ENCODE peak calls at places on chromosomes 7 and 10, in nine cellular contexts. K, L, J, H, I, R, N, M and Y are unnamed samples. For H3K4me1, the result is how much of the 10 kb centered on the place peaks cover.

GRCh38 chr10:120508393-120508792 is 51.4 kb downstream of the PLPP4 start:
- DNase-seq in K (no peak), L (no peak), J (no peak), H (peak), I (no peak), R (no peak), N (no peak), M (peak), Y (no peak)

GRCh38 chr7:2971914-2972530 is 71.6 kb downstream of the CARD11 start:
- DNase-seq in K (no peak), L (no peak), J (no peak), H (no peak), I (no peak), R (no peak), N (no peak), M (no peak), Y (no peak)

GRCh38 chr7:112290065-112290464 is 83.6 kb downstream of the ZNF277 start:
- DNase-seq in K (no peak), L (no peak), J (no peak), H (no peak), I (no peak), R (no peak), N (no peak), M (peak), Y (no peak)

GRCh38 chr10:70343312-70343711 is 39.1 kb downstream of the LRRC20 start:
- DNase-seq in K (no peak), L (no peak), J (no peak), H (no peak), I (no peak), R (no peak), N (no peak), M (no peak), Y (no peak)

GRCh38 chr7:107044347-107045194 is at the start of gene PRKAR2B:
- DNase-seq in K (peak), L (peak), J (peak), H (peak), I (peak), R (peak), N (peak), M (peak), Y (peak)

GRCh38 chr10:91163269-91163708 is 57.2 kb upstream of the PCGF5 start:
- DNase-seq in K (peak), L (peak), J (peak), H (peak), I (peak), R (peak), N (peak), M (no peak), Y (peak)

GRCh38 chr7:18407385-18407784 is 88.2 kb upstream of the HDAC9 start:
- DNase-seq in K (no peak), L (no peak), J (no peak), H (no peak), I (no peak), R (no peak), N (no peak), M (peak), Y (no peak)

GRCh38 chr7:26865094-26865388 is 651 bp upstream of the SKAP2 start:
- DNase-seq in K (peak), L (peak), J (no peak), H (no peak), I (peak), R (no peak), N (no peak), M (no peak), Y (no peak)

GRCh38 chr10:12950583-12951128 is 50.9 kb downstream of the CCDC3 start:
- DNase-seq in K (no peak), L (no peak), J (no peak), H (no peak), I (no peak), R (no peak), N (no peak), M (no peak), Y (no peak)

GRCh38 chr10:50739618-50740350 is at the start of gene ASAH2B:
- DNase-seq in K (peak), L (peak), J (peak), H (peak), I (peak), R (peak), N (peak), M (peak), Y (peak)

GRCh38 chr7:74718336-74718735 is 55.5 kb upstream of the NCF1 start:
- DNase-seq in K (no peak), L (no peak), J (no peak), H (no peak), I (no peak), R (no peak), N (no peak), M (peak), Y (no peak)

GRCh38 chr7:141654551-141654950 is 47.4 kb downstream of the DENND11 start:
- DNase-seq in K (peak), L (peak), J (peak), H (peak), I (no peak), R (peak), N (no peak), M (peak), Y (peak)

GRCh38 chr10:45380903-45381610 is 7.0 kb downstream of the ALOX5 start:
- DNase-seq in K (peak), L (peak), J (no peak), H (no peak), I (no peak), R (no peak), N (no peak), M (no peak), Y (no peak)

GRCh38 chr10:50398823-50399222 is 147.5 kb upstream of the ASAH2 start:
- DNase-seq in K (no peak), L (no peak), J (no peak), H (no peak), I (no peak), R (no peak), N (no peak), M (no peak), Y (no peak)

GRCh38 chr7:33916357-33917081 is 11.2 kb downstream of the BMPER start:
- DNase-seq in K (no peak), L (no peak), J (no peak), H (no peak), I (no peak), R (no peak), N (no peak), M (no peak), Y (no peak)

GRCh38 chr7:127586346-127586745 is 950 bp upstream of the GCC1 start:
- DNase-seq in K (no peak), L (no peak), J (no peak), H (no peak), I (no peak), R (no peak), N (no peak), M (no peak), Y (no peak)

GRCh38 chr7:127581716-127582115 is 3.7 kb downstream of the GCC1 start:
- DNase-seq in K (no peak), L (no peak), J (no peak), H (no peak), I (no peak), R (no peak), N (no peak), M (peak), Y (no peak)

GRCh38 chr7:127582361-127582760 is 3.0 kb downstream of the GCC1 start:
- DNase-seq in K (no peak), L (no peak), J (no peak), H (no peak), I (peak), R (no peak), N (peak), M (no peak), Y (no peak)

GRCh38 chr7:127585044-127585953 is at the start of gene GCC1:
- DNase-seq in K (peak), L (peak), J (peak), H (peak), I (peak), R (peak), N (peak), M (peak), Y (peak)

DNA sequence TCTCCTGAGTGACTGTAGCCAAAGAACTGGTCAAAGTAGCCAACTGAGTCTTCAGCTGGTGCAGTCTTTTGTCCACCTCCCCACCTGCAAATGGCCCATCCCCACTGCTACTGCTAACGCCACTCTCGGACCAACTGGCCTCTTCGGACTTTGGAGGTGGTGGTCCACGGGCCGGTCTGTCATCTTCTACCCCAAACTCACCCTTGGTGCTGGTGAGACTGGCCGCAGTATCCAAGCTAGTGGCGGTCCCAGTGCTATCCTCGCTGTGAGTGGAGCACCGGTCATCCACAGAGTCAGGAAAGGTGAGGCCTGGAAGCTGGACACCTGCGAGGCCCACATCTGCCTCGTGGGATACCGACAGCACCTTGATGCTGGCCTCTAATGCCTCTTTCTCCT is 750 bp downstream of the GCC1 start:
- DNase-seq in K (no peak), L (no peak), J (no peak), H (no peak), I (no peak), R (no peak), N (no peak), M (no peak), Y (no peak)
- H3K4me1 ChIP-seq in K (half or more), L (under half), J (half or more), H (under half), I (half or more), R (half or more), N (half or more), M (under half), Y (half or more)

DNA sequence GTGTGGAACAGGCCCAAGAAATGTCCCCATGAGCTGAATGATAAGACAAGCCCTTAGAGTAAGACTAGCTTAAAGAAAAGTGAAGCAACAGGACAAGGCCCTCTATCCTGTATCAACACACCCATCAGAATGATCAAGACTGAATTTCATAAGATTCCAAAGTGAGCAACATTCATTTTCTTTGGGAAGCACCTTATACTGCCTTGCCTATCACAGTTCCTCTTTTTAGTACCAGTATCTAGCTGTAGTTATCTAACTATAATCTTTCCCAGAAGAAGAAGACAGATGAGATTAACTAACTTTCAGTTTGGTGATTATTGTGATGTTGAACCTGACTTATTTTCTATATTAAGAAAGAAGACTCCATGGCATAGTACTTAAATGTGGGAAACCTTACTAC is 391.2 kb downstream of the PHTF2 start:
- DNase-seq in K (no peak), L (no peak), J (no peak), H (no peak), I (no peak), R (no peak), N (no peak), M (no peak), Y (no peak)
- H3K4me1 ChIP-seq in K (under half), L (under half), J (under half), H (under half), I (under half), R (under half), N (under half), M (under half), Y (under half)

DNA sequence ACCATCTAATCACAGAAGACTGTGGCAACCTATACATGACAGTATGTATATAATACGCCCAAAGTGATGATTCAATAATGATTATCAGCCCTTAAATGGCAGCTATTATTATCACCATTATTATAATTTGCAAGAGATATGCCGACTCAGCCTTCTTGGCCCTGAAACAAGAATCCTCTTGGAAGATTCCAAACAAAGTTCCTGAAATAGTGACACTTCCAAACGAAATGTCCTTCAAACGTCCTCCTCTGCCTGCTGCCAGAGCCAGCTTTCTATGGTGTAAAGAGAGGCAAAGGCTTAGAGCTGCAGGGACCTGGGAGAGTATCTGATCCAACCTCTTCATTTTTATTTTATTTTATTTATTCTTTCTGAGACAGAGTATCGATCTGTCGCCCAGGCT is 36.0 kb downstream of the NRAP start:
- DNase-seq in K (no peak), L (no peak), J (no peak), H (no peak), I (no peak), R (no peak), N (no peak), M (no peak), Y (no peak)
- H3K4me1 ChIP-seq in K (under half), L (under half), J (under half), H (under half), I (half or more), R (under half), N (half or more), M (under half), Y (under half)

GRCh38 chr7:1086588-1087461 is 1.1 kb upstream of the GPER1 start:
- DNase-seq in K (peak), L (peak), J (peak), H (peak), I (peak), R (peak), N (peak), M (peak), Y (peak)
- H3K4me1 ChIP-seq in K (under half), L (under half), J (under half), H (under half), I (under half), R (under half), N (under half), M (under half), Y (under half)

GRCh38 chr10:5805680-5806079 is 7.6 kb downstream of the GDI2 start:
- DNase-seq in K (no peak), L (no peak), J (no peak), H (no peak), I (no peak), R (no peak), N (no peak), M (no peak), Y (no peak)

GRCh38 chr10:5809541-5810154 is 3.6 kb downstream of the GDI2 start:
- DNase-seq in K (no peak), L (no peak), J (no peak), H (no peak), I (no peak), R (peak), N (no peak), M (no peak), Y (no peak)

GRCh38 chr10:5810235-5810634 is 3.0 kb downstream of the GDI2 start:
- DNase-seq in K (no peak), L (no peak), J (no peak), H (no peak), I (no peak), R (no peak), N (no peak), M (no peak), Y (no peak)

GRCh38 chr10:5805260-5805659 is 8.0 kb downstream of the GDI2 start:
- DNase-seq in K (no peak), L (no peak), J (no peak), H (no peak), I (no peak), R (no peak), N (no peak), M (no peak), Y (no peak)

GRCh38 chr10:5806745-5807144 is 6.5 kb downstream of the GDI2 start:
- DNase-seq in K (no peak), L (no peak), J (no peak), H (no peak), I (no peak), R (no peak), N (no peak), M (no peak), Y (no peak)
- H3K4me1 ChIP-seq in K (under half), L (under half), J (half or more), H (under half), I (half or more), R (half or more), N (half or more), M (under half), Y (half or more)

GRCh38 chr10:79282388-79282787 is 64.9 kb upstream of the PPIF start:
- DNase-seq in K (no peak), L (no peak), J (no peak), H (no peak), I (no peak), R (no peak), N (no peak), M (no peak), Y (no peak)

GRCh38 chr10:79285315-79286185 is 61.7 kb upstream of the PPIF start:
- DNase-seq in K (no peak), L (no peak), J (no peak), H (no peak), I (no peak), R (no peak), N (no peak), M (no peak), Y (no peak)

GRCh38 chr10:79286318-79286951 is 60.8 kb upstream of the PPIF start:
- DNase-seq in K (peak), L (peak), J (peak), H (no peak), I (peak), R (peak), N (peak), M (no peak), Y (peak)

GRCh38 chr10:79280956-79281355 is 66.3 kb upstream of the PPIF start:
- DNase-seq in K (no peak), L (no peak), J (no peak), H (no peak), I (no peak), R (no peak), N (no peak), M (no peak), Y (no peak)

DNA sequence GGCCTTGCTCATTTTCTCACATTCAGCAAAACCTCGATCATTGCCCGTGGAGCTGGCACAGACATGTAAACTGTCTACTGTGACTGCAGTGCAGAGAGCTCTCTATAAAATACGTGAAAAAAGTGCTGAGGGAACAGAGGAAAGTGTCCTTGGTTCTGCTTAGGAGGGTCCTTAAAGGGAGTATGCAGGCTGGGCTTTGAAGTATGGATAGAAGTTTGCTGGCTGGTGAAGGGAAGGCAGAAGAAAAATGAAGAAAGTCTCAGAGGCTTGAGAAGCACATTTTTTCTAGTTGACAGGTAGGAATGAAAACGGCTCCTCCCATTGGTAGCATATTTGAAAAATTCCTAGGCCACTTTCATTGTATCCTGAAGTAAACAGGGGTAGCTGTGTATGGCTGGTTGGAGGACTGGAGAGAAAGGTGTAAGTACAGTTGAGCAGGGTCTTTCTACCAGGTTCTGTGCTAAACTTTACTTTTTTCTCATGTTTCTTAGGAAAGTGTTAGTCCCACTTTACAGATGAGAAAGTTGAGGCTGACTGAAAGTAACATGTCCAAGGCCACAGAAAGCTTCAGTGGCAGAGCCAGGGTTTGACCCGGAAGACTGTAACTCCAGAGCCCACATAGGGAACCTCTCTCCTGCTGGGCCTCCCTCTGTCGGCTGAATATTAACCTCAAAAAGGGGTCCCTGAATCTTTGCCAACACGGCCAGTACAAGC is 63.0 kb upstream of the PPIF start:
- DNase-seq in K (no peak), L (no peak), J (no peak), H (no peak), I (no peak), R (no peak), N (no peak), M (no peak), Y (no peak)
- H3K4me1 ChIP-seq in K (under half), L (under half), J (under half), H (under half), I (half or more), R (under half), N (under half), M (under half), Y (under half)

GRCh38 chr7:51209426-51209825 is 107.2 kb downstream of the COBL start:
- DNase-seq in K (no peak), L (no peak), J (no peak), H (no peak), I (no peak), R (no peak), N (no peak), M (no peak), Y (no peak)
- H3K4me1 ChIP-seq in K (under half), L (under half), J (under half), H (under half), I (under half), R (under half), N (under half), M (under half), Y (under half)

GRCh38 chr7:35820858-35821257 is 20.0 kb downstream of the SEPTIN7 start:
- DNase-seq in K (no peak), L (no peak), J (no peak), H (no peak), I (no peak), R (no peak), N (no peak), M (no peak), Y (no peak)
- H3K4me1 ChIP-seq in K (under half), L (under half), J (under half), H (under half), I (under half), R (under half), N (under half), M (under half), Y (half or more)